ENCODE peak calls at places on chromosomes 2 and 18, in five cellular contexts. O is mesenchymal stem cell, E is trophoblast cell, J is IMR-90, M is H9. L is an unnamed sample.

GRCh38 chr2:71742953-71743601 is 289.7 kb downstream of the DYSF start:
- DNase-seq in M (no peak), J (peak; percentile 86), E (peak; percentile 34), O (peak; percentile 97), L (no peak)

GRCh38 chr2:218780851-218781690 is 876 bp upstream of the CYP27A1 start:
- DNase-seq in M (no peak), E (no peak), J (no peak), O (no peak), L (no peak)

GRCh38 chr18:39724652-39725051 is 2159.1 kb upstream of the CELF4 start:
- DNase-seq in M (no peak), J (peak; percentile 33), E (no peak), O (no peak), L (no peak)

GRCh38 chr2:230661072-230661957 is 51.3 kb upstream of the CAB39 start:
- DNase-seq in J (no peak), M (no peak), E (no peak), O (no peak), L (no peak)

GRCh38 chr2:42602218-42602936 is 33.9 kb downstream of the MTA3 start:
- DNase-seq in O (no peak), M (no peak), J (no peak), E (no peak), L (no peak)

GRCh38 chr2:54666131-54666637 is 57.3 kb upstream of the EML6 start:
- DNase-seq in E (no peak), M (no peak), J (peak; percentile 81), O (peak; percentile 92), L (no peak)

GRCh38 chr2:43106767-43107527 is 119.5 kb downstream of the ZFP36L2 start:
- DNase-seq in J (no peak), E (no peak), M (no peak), O (no peak), L (peak; percentile 84)

GRCh38 chr2:106011380-106011779 is 182.7 kb downstream of the UXS1 start:
- DNase-seq in O (no peak), J (no peak), M (no peak), E (no peak), L (no peak)

GRCh38 chr2:23545811-23546210 is 160.8 kb downstream of the KLHL29 start:
- DNase-seq in J (no peak), O (no peak), M (no peak), E (no peak), L (no peak)

GRCh38 chr2:31563273-31563839 is 17.4 kb downstream of the SRD5A2 start:
- DNase-seq in E (no peak), M (no peak), J (no peak), O (no peak), L (no peak)

GRCh38 chr2:20516646-20517341 is 69.9 kb downstream of the RHOB start:
- DNase-seq in O (no peak), E (no peak), J (peak; percentile 42), M (no peak), L (no peak)

GRCh38 chr2:62396880-62397279 is 109.1 kb downstream of the TMEM17 start:
- DNase-seq in E (no peak), J (no peak), O (no peak), M (no peak), L (no peak)

GRCh38 chr2:191151315-191151698 is 513 bp upstream of the STAT4 start:
- DNase-seq in E (no peak), M (peak; percentile 60), O (no peak), J (no peak), L (no peak)

GRCh38 chr2:177241771-177242135 is 22.8 kb downstream of the NFE2L2 start:
- DNase-seq in J (no peak), E (peak; percentile 74), M (no peak), O (no peak), L (no peak)

GRCh38 chr2:96109931-96110511 is 6.3 kb downstream of the ADRA2B start:
- DNase-seq in E (no peak), M (no peak), O (no peak), J (no peak), L (no peak)
- H4K91ac ChIP-seq in E (no peak overlapping the region), M (no peak overlapping the region), O (no peak overlapping the region), J (no peak overlapping the region), L (no peak overlapping the region)

GRCh38 chr18:77067315-77068061 is 65.1 kb downstream of the MBP start:
- DNase-seq in E (peak; percentile 72), J (peak; percentile 96), O (peak; percentile 98), M (no peak), L (no peak)

GRCh38 chr18:77063256-77063655 is 69.3 kb downstream of the MBP start:
- DNase-seq in M (no peak), E (no peak), J (peak; percentile 67), O (no peak), L (no peak)

GRCh38 chr18:77066689-77067088 is 65.9 kb downstream of the MBP start:
- DNase-seq in M (no peak), E (no peak), J (no peak), O (no peak), L (no peak)

GRCh38 chr18:77066101-77066500 is 66.5 kb downstream of the MBP start:
- DNase-seq in M (no peak), O (no peak), J (no peak), E (no peak), L (no peak)

DNA sequence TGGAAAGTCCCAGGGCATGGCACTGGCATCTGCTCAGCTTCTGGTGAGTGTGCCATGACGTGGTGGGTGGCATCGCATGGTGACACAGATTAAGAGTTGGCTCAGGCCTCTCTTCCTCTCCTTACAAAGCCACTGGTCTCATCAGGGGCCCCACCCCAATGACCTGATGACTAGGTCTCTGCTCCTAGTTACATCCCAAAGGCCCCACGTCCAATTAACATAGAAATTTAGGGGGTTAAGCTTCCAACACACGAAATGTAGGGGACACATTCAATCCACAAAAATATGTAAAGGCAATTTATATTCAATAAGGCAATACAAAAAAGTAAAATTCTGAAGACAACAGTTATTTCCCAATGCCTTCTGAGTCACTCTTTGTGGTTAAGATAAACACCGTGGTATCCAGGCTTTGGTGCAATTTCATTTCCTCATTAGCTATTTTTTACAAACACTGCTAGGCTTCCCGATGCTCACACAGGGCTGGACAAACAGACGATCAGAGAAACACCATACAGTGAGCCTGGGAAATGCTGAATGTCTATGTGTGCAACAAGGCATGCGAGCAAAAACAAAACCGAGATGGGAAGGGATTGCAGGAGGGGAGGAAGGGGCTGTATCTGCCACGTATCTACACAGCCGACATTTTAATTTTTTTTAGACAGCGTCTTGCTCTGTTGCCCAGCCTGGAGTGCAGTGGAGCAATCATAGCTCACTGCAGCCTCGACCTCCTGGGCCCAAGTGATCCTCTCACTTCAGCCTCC is 67.2 kb downstream of the MBP start:
- DNase-seq in E (peak; percentile 79), M (no peak), J (peak; percentile 94), O (peak; percentile 98), L (no peak)
- H3K4me1 ChIP-seq in E (peaks cover 27% of the 10 kb centered on the region), M (no peaks in the 10 kb centered on the region), J (peaks cover 49% of the 10 kb centered on the region), O (peaks cover 49% of the 10 kb centered on the region), L (peaks cover 19% of the 10 kb centered on the region)

GRCh38 chr2:127220102-127220806 is at the start of gene CYP27C1:
- DNase-seq in M (peak; percentile 45), O (peak; percentile 37), J (no peak), E (no peak), L (peak; percentile 44)

GRCh38 chr2:127220807-127221527 is 868 bp upstream of the CYP27C1 start:
- DNase-seq in J (no peak), E (no peak), O (peak; percentile 40), M (peak; percentile 64), L (no peak)

GRCh38 chr2:127217470-127218325 is 2.4 kb downstream of the CYP27C1 start:
- DNase-seq in M (peak; percentile 67), E (peak; percentile 51), O (peak; percentile 45), J (no peak), L (no peak)

GRCh38 chr2:127219716-127220090 is 396 bp downstream of the CYP27C1 start:
- DNase-seq in O (no peak), J (no peak), E (no peak), M (peak; percentile 62), L (peak; percentile 45)

DNA sequence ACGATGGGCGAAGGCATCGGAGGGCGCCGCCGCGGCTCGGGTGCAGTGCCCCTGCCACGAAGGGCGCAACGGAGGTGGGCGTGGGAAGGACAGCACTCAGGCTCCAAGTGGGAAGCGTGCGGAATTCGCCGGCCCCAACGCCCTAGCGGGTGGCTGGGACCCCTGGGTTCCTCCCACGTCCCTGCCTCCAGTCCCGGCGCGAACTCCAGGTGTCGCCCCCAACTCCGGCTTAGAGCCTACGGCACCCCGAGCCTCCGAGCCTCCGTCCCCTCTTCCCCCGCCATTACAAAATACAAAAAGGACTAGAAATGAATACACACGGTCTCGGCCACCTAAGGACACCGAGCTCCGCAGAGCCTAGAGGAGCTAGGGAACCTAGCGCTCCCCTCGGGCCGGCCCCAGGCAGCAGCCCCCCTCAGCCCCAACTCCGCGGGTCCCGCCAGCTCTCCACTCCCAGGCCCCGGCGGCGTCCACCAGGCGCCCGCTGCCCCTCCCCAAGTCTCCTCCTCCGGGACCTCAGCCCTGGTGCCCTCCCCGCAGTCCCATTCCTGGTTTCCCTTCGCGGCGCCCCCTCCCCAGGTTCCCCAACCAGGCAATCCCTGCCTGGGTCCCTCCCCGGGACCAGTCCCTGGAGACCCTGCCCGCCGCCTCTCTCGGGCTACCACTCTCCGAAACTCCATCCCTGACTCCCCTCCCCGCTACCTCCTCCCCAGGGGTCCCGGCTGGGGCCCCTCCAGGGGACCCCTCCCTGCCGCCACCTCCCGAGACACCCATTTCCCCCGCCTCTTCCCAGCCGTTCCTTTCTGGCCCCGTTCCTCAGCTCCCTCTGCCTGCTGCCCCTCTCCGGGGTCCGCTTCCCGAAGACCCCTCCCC is 1.0 kb downstream of the CYP27C1 start:
- DNase-seq in M (no peak), E (no peak), O (peak; percentile 30), J (no peak), L (peak; percentile 39)
- H4K91ac ChIP-seq in M (no peak overlapping the region), E (peak overlapping the region; percentile 76), O (peak overlapping the region; percentile 56), J (no peak overlapping the region), L (no peak overlapping the region)

DNA sequence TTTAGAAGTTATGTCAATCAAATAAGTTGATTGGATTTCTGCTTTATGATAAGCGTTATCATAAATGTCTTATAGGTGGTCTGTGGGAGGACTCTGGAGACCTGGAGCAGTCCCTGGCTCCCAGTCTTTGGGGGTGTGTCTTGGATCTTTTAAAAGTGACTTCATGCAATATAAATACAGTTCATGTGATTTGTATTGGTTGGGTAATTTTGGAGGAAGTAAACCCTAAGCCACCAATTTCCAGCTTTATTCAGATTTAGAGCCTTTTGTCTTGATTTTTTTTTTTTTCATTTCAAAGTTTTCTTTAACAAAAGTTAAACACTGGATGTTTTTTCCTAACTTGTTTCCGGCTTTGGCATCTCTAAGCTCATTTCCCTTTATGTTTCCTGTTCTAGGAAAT is 68.8 kb downstream of the MAP4K4 start:
- DNase-seq in M (no peak), O (no peak), J (no peak), E (no peak), L (no peak)
- H3K4me1 ChIP-seq in M (peaks cover 10% of the 10 kb centered on the region), O (peaks cover 18% of the 10 kb centered on the region), J (peaks cover 34% of the 10 kb centered on the region), E (peaks cover 33% of the 10 kb centered on the region), L (peaks cover 33% of the 10 kb centered on the region)

GRCh38 chr2:238509903-238510302 is 83.2 kb downstream of the ASB1 start:
- DNase-seq in M (no peak), O (no peak), J (no peak), E (no peak), L (no peak)
- H4K91ac ChIP-seq in M (no peak overlapping the region), O (no peak overlapping the region), J (no peak overlapping the region), E (no peak overlapping the region), L (peak overlapping the region; percentile 38)

GRCh38 chr18:9146224-9146623 is 9.6 kb downstream of the ANKRD12 start:
- DNase-seq in O (no peak), J (no peak), M (no peak), E (no peak), L (no peak)
- H3K4me1 ChIP-seq in O (peaks cover 2% of the 10 kb centered on the region), J (peaks cover 11% of the 10 kb centered on the region), M (no peaks in the 10 kb centered on the region), E (no peaks in the 10 kb centered on the region), L (no peaks in the 10 kb centered on the region)